ENCODE peak calls at places on chromosomes 11 and 22, in ten cellular contexts. R is WTC11; S is CD8-positive, alpha-beta memory T cell; E is body of pancreas; H is T-helper 1 cell; O is lower leg skin; C is mucosa of gallbladder; I is AG04449; X is stromal cell of bone marrow; A is astrocyte of the spinal cord. F is an unnamed sample.

GRCh38 chr22:39996732-39997131 is 2.0 kb downstream of the FAM83F start:
- DNase-seq in E (no peak), S (no peak), I (no peak), R (no peak), O (no peak), H (no peak), C (no peak), A (no peak), X (no peak), F (no peak)

GRCh38 chr11:128133501-128133900 is 453.9 kb downstream of the ETS1 start:
- DNase-seq in R (peak; percentile 14), E (no peak), C (no peak), S (no peak), H (no peak), I (no peak), O (no peak), X (no peak), A (no peak), F (no peak)

GRCh38 chr11:36361901-36362391 is 65.9 kb downstream of the PRR5L start:
- DNase-seq in I (peak; percentile 92), O (no peak), C (peak; percentile 40), X (peak; percentile 62), E (peak; percentile 12), R (peak; percentile 20), S (no peak), H (no peak), A (peak; percentile 95), F (peak; percentile 71)

GRCh38 chr11:122645847-122646246 is 9.7 kb upstream of the UBASH3B start:
- DNase-seq in R (no peak), S (no peak), A (no peak), X (no peak), E (no peak), H (no peak), C (no peak), O (no peak), I (no peak), F (no peak)

GRCh38 chr11:64542172-64543125 is 48.6 kb upstream of the SLC22A12 start:
- DNase-seq in R (no peak), C (no peak), S (no peak), H (no peak), I (no peak), E (no peak), O (no peak), A (no peak), X (no peak), F (no peak)

GRCh38 chr22:33379836-33380235 is 321.7 kb upstream of the SYN3 start:
- DNase-seq in R (no peak), E (no peak), S (no peak), H (no peak), I (no peak), A (no peak), C (no peak), O (no peak), X (no peak), F (no peak)

GRCh38 chr11:6458352-6458751 is 15.4 kb downstream of the TRIM3 start:
- DNase-seq in I (no peak), X (no peak), C (no peak), S (no peak), A (no peak), R (no peak), E (peak; percentile 26), H (no peak), O (no peak), F (no peak)

GRCh38 chr11:72781313-72782080 is 12.3 kb downstream of the STARD10 start:
- DNase-seq in E (peak; percentile 69), H (peak; percentile 60), R (peak; percentile 49), C (no peak), X (no peak), O (no peak), I (no peak), S (peak; percentile 72), A (no peak), F (no peak)

GRCh38 chr11:123351375-123351774 is 78.7 kb upstream of the GRAMD1B start:
- DNase-seq in C (peak; percentile 25), X (no peak), H (no peak), I (no peak), R (peak; percentile 58), E (no peak), A (no peak), S (no peak), O (no peak), F (no peak)

GRCh38 chr22:23109441-23109978 is 32.3 kb downstream of the RSPH14 start:
- DNase-seq in S (no peak), A (no peak), E (no peak), R (no peak), C (no peak), H (no peak), I (no peak), O (no peak), X (no peak), F (no peak)

GRCh38 chr22:35627267-35628041 is 10.3 kb upstream of the MB start:
- DNase-seq in S (no peak), C (peak; percentile 84), I (peak; percentile 76), X (peak; percentile 85), E (peak; percentile 91), R (peak; percentile 70), O (peak; percentile 95), H (no peak), A (peak; percentile 96), F (peak; percentile 88)

GRCh38 chr11:34570584-34570983 is 50.3 kb upstream of the EHF start:
- DNase-seq in C (no peak), R (no peak), A (peak; percentile 26), O (no peak), S (no peak), E (no peak), X (peak; percentile 59), H (no peak), I (no peak), F (peak; percentile 12)

GRCh38 chr11:72758304-72758689 is 6.1 kb upstream of the ARAP1 start:
- DNase-seq in X (no peak), A (peak; percentile 89), C (no peak), O (no peak), S (no peak), E (no peak), I (no peak), R (no peak), H (no peak), F (no peak)

GRCh38 chr22:41799486-41800347 is 762 bp upstream of the CCDC134 start:
- DNase-seq in S (no peak), I (no peak), R (peak; percentile 31), O (peak; percentile 88), C (peak; percentile 12), H (no peak), A (peak; percentile 2), E (peak; percentile 43), X (no peak), F (peak; percentile 21)

GRCh38 chr11:64356498-64357411 is 2.2 kb upstream of the RPS6KA4 start:
- DNase-seq in C (no peak), E (peak; percentile 60), I (no peak), O (no peak), A (peak; percentile 38), X (no peak), R (peak; percentile 93), S (no peak), H (no peak), F (peak; percentile 41)

GRCh38 chr11:6201486-6201885 is 2.5 kb downstream of the OR52W1 start:
- DNase-seq in I (peak; percentile 33), O (no peak), E (no peak), C (no peak), A (no peak), X (no peak), R (no peak), H (no peak), S (no peak), F (peak; percentile 7)